ENCODE peak calls at places on chromosomes 11 and 22, in six cellular contexts. C is HL-60, U is upper lobe of left lung, P is spleen, K is K562, I is transverse colon. F is an unnamed sample.

GRCh38 chr11:68979931-68980775 is 633 bp downstream of the MRGPRD start:
- DNase-seq in K (no peak), I (peak; percentile 5), U (peak; percentile 16), C (no peak), P (peak; percentile 54), F (peak; percentile 42)

GRCh38 chr11:118608268-118609214 is 1.1 kb downstream of the PHLDB1 start:
- DNase-seq in I (peak; percentile 75), C (peak; percentile 32), P (peak; percentile 90), K (peak; percentile 74), U (peak; percentile 56), F (peak; percentile 94)

GRCh38 chr11:3220521-3221407 is 2.2 kb upstream of the MRGPRG start:
- DNase-seq in K (no peak), P (no peak), U (peak; percentile 21), I (peak; percentile 7), C (no peak), F (no peak)

GRCh38 chr22:29157759-29158535 is 47.7 kb upstream of the EMID1 start:
- DNase-seq in C (no peak), I (no peak), U (no peak), K (peak; percentile 24), P (peak; percentile 41), F (no peak)

GRCh38 chr11:124669193-124669592 is 4.3 kb downstream of the SIAE start:
- DNase-seq in K (peak; percentile 61), P (no peak), U (no peak), C (peak; percentile 39), I (peak; percentile 35), F (no peak)

GRCh38 chr22:40834628-40835027 is 15.5 kb upstream of the SLC25A17 start:
- DNase-seq in I (no peak), U (no peak), K (no peak), P (no peak), C (no peak), F (no peak)

GRCh38 chr11:2526808-2527381 is 82.1 kb downstream of the KCNQ1 start:
- DNase-seq in C (peak; percentile 66), P (peak; percentile 92), K (peak; percentile 37), I (peak; percentile 87), U (peak; percentile 65), F (peak; percentile 65)

GRCh38 chr22:25060522-25061071 is 108.1 kb downstream of the KIAA1671 start:
- DNase-seq in C (no peak), U (no peak), K (peak; percentile 16), P (no peak), I (no peak), F (no peak)

GRCh38 chr11:107043242-107043991 is 25.1 kb upstream of the GUCY1A2 start:
- DNase-seq in C (peak; percentile 34), P (no peak), I (no peak), U (no peak), K (no peak), F (no peak)

GRCh38 chr22:40183029-40183581 is 5.4 kb downstream of the TNRC6B start:
- DNase-seq in C (peak; percentile 61), U (peak; percentile 30), P (no peak), I (peak; percentile 33), K (no peak), F (no peak)

GRCh38 chr11:79076526-79077115 is 364.2 kb downstream of the TENM4 start:
- DNase-seq in C (peak; percentile 30), U (peak; percentile 34), K (peak; percentile 55), P (no peak), I (peak; percentile 47), F (no peak)

GRCh38 chr11:86955674-86956522 is 703 bp upstream of the FZD4 start:
- DNase-seq in I (peak; percentile 85), K (peak; percentile 90), C (no peak), P (peak; percentile 90), U (peak; percentile 88), F (peak; percentile 91)

GRCh38 chr11:112318193-112318592 is 57.5 kb upstream of the PLET1 start:
- DNase-seq in K (no peak), P (no peak), I (no peak), U (no peak), C (no peak), F (no peak)

GRCh38 chr11:41522391-41522790 is 62.9 kb upstream of the LRRC4C start:
- DNase-seq in U (no peak), P (no peak), C (no peak), I (no peak), K (no peak), F (no peak)

GRCh38 chr11:131694526-131695424 is 324.4 kb downstream of the NTM start:
- DNase-seq in K (peak; percentile 78), U (peak; percentile 76), I (peak; percentile 78), C (peak; percentile 60), P (peak; percentile 91), F (no peak)

GRCh38 chr22:38872172-38872830 is at the start of gene CBX6:
- DNase-seq in P (peak; percentile 98), I (peak; percentile 93), K (peak; percentile 92), C (peak; percentile 87), U (peak; percentile 96), F (peak; percentile 96)

GRCh38 chr11:90349741-90350140 is 126.9 kb upstream of the CHORDC1 start:
- DNase-seq in K (no peak), P (no peak), C (peak; percentile 9), I (no peak), U (no peak), F (no peak)

GRCh38 chr11:134664863-134665535 is 253.0 kb upstream of the B3GAT1 start:
- DNase-seq in K (no peak), U (no peak), I (no peak), C (no peak), P (peak; percentile 61), F (no peak)

GRCh38 chr11:134663506-134664313 is 251.7 kb upstream of the B3GAT1 start:
- DNase-seq in I (no peak), P (no peak), U (no peak), K (no peak), C (no peak), F (no peak)

GRCh38 chr11:134665571-134666268 is 253.7 kb upstream of the B3GAT1 start:
- DNase-seq in C (no peak), U (no peak), I (no peak), K (no peak), P (no peak), F (peak; percentile 49)

GRCh38 chr11:134662629-134663360 is 250.8 kb upstream of the B3GAT1 start:
- DNase-seq in C (no peak), I (no peak), P (no peak), U (peak; percentile 6), K (no peak), F (peak; percentile 60)

DNA sequence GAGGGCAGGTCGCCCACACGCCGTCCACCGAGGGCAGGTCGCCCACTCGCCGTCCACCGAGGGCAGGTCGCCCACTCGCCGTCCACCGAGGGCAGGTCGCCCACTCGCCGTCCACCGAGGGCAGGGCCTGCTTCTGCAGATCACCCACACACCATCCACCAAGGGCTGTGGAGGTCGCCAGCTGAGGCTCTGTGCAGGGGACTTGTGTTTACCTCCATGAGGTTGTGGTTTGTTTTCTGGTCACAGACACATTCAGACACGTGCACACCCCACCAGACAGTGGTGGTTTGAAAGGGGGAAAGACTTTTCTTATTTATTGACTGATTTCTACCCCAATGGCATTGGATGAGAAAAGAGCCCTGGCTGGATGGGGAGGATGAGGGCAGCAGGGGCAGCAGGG is 252.4 kb upstream of the B3GAT1 start:
- DNase-seq in U (no peak), C (no peak), P (no peak), K (no peak), I (no peak), F (no peak)
- TF ChIP-seq POLR2AphosphoS5 in U (no peak), C (no peak), P (no peak), K (no peak), I (no peak), F (no peak)

GRCh38 chr22:22210375-22210774 is 34.2 kb upstream of the VPREB1 start:
- DNase-seq in C (no peak), P (no peak), K (no peak), U (no peak), I (no peak), F (no peak)

GRCh38 chr22:22208657-22209056 is 35.9 kb upstream of the VPREB1 start:
- DNase-seq in P (no peak), K (no peak), U (no peak), I (no peak), C (no peak), F (no peak)

GRCh38 chr22:22210889-22211833 is 33.4 kb upstream of the VPREB1 start:
- DNase-seq in P (no peak), C (no peak), K (no peak), U (no peak), I (no peak), F (no peak)

GRCh38 chr22:22203048-22203971 is 41.3 kb upstream of the VPREB1 start:
- DNase-seq in C (no peak), K (no peak), P (no peak), U (no peak), I (no peak), F (no peak)

DNA sequence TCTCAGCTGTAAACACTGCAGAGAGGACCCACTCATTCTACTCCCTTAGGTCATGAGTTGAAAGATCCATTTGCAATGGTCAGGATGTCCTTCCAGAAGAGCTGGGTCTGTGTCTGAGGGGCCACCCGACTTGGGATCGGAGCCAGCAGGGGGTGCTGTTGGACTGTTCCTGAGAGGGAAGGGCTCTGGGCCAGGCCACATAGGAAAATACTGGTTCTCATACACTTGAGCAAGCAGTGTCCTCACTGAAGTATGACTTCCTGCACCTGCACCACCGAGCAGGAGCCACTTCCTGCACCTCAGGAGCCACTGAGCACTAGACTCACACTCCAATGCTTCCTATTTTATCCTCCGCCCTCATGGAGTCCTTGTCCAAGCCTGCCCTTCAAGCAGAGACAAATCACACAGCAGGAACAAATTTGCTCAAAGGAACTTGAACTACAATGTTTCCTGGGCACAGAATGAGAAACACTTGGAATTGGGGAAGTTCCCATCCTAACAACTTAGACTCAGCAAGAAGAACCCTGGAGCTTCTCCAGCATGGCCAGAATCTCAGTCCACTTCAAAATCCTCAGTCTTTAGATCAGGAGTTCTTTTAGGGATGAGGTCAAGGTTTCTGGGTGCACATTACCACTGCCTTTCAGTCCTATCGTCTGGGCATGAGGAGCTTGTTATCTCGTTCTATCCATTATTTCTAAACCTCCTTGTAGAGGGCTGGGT is 36.6 kb upstream of the VPREB1 start:
- DNase-seq in P (peak; percentile 93), C (peak; percentile 89), I (peak; percentile 80), K (peak; percentile 96), U (peak; percentile 70), F (no peak)
- H3K27me3 ChIP-seq in P (peaks cover 21% of the 10 kb centered on the region), C (no peaks in the 10 kb centered on the region), I (peaks cover 14% of the 10 kb centered on the region), K (peaks cover 48% of the 10 kb centered on the region), U (no peaks in the 10 kb centered on the region), F (peaks cover 25% of the 10 kb centered on the region)

GRCh38 chr11:8812438-8812837 is 98.6 kb upstream of the AKIP1 start:
- DNase-seq in U (peak; percentile 95), I (no peak), P (no peak), K (no peak), C (peak; percentile 98), F (peak; percentile 81)

GRCh38 chr11:8811571-8811970 is 99.4 kb upstream of the AKIP1 start:
- DNase-seq in I (no peak), U (no peak), K (no peak), P (no peak), C (no peak), F (no peak)

GRCh38 chr11:8814923-8815240 is 96.1 kb upstream of the AKIP1 start:
- DNase-seq in P (no peak), K (no peak), I (no peak), C (no peak), U (no peak), F (no peak)

GRCh38 chr11:8814209-8814922 is 96.6 kb upstream of the AKIP1 start:
- DNase-seq in K (no peak), U (no peak), I (peak; percentile 38), P (no peak), C (peak; percentile 27), F (no peak)

GRCh38 chr11:8813658-8814057 is 97.3 kb upstream of the AKIP1 start:
- DNase-seq in C (peak; percentile 86), U (peak; percentile 85), P (no peak), K (peak; percentile 80), I (peak; percentile 80), F (peak; percentile 85)
- TF ChIP-seq POLR2AphosphoS5 in C (no peak), U (peak; percentile 40), P (peak; percentile 31), K (no peak), I (no peak), F (no peak)

GRCh38 chr22:26196657-26197056 is 27.4 kb downstream of the SEZ6L start:
- DNase-seq in C (no peak), U (no peak), K (no peak), P (no peak), I (no peak), F (no peak)
- H3K27me3 ChIP-seq in C (peaks cover 3% of the 10 kb centered on the region), U (no peaks in the 10 kb centered on the region), K (no peaks in the 10 kb centered on the region), P (no peaks in the 10 kb centered on the region), I (peaks cover 4% of the 10 kb centered on the region), F (peaks cover 3% of the 10 kb centered on the region)

F was measured in suprapubic skin.